ENCODE peak calls at places on chromosome 9, in five cellular contexts. G, D, E, N and P are unnamed samples.

GRCh38 chr9:38301376-38302106 is 91.0 kb upstream of the ALDH1B1 start:
- DNase-seq in G (no peak), D (no peak), N (no peak), E (no peak), P (no peak)

GRCh38 chr9:128611600-128612394 is 44.9 kb downstream of the DYNC2I2 start:
- DNase-seq in D (no peak), E (no peak), N (no peak), G (no peak), P (no peak)

GRCh38 chr9:23342296-23342695 is 483.7 kb downstream of the ELAVL2 start:
- DNase-seq in D (no peak), E (no peak), N (no peak), G (peak; percentile 5), P (peak; percentile 61)

GRCh38 chr9:88310310-88310980 is 77.8 kb upstream of the SPIN1 start:
- DNase-seq in N (no peak), G (peak; percentile 27), E (peak; percentile 16), D (no peak), P (peak; percentile 30)

GRCh38 chr9:14428781-14429230 is 114.9 kb upstream of the NFIB start:
- DNase-seq in G (peak; percentile 77), D (no peak), E (peak; percentile 13), N (peak; percentile 83), P (peak; percentile 86)

GRCh38 chr9:13274901-13275641 is 4.4 kb downstream of the MPDZ start:
- DNase-seq in D (no peak), E (no peak), G (peak; percentile 56), N (no peak), P (peak; percentile 82)

GRCh38 chr9:129231022-129231739 is 53.1 kb upstream of the IER5L start:
- DNase-seq in E (no peak), D (no peak), G (no peak), N (peak; percentile 5), P (no peak)

GRCh38 chr9:33468215-33468730 is 5.5 kb downstream of the NOL6 start:
- DNase-seq in G (no peak), N (no peak), E (no peak), D (no peak), P (no peak)

GRCh38 chr9:26665676-26666075 is 226.9 kb downstream of the CAAP1 start:
- DNase-seq in N (no peak), G (no peak), D (no peak), E (no peak), P (no peak)

GRCh38 chr9:84170521-84171141 is 169.9 kb downstream of the SLC28A3 start:
- DNase-seq in D (peak; percentile 93), E (no peak), G (peak; percentile 92), N (peak; percentile 40), P (peak; percentile 98)

GRCh38 chr9:16152276-16153065 is 599.6 kb downstream of the CCDC171 start:
- DNase-seq in E (no peak), G (no peak), N (no peak), D (no peak), P (peak; percentile 37)

DNA sequence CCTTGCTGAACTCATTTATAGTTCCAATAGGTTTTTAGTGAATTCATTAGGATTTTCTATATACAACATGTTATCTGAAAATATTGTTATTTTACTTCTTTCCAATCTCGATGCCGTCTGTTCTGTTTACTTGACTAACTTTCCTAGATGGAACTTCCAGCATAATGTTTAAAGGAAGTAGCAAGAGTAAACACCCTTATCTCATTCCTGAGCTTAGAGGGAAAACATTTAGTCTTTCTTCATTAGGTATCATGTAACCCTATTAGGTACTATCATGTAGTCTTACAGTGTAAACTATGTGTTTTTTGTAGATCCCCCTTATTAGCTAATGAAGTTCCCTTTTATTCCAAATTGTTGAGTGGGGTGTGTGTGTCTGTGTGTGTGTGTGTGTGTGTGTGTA is 22.5 kb upstream of the OR2K2 start:
- DNase-seq in E (no peak), N (no peak), D (no peak), G (peak; percentile 20), P (no peak)
- H3K4me3 ChIP-seq in E (no peak overlapping the region), N (no peak overlapping the region), D (no peak overlapping the region), G (no peak overlapping the region), P (no peak overlapping the region)

GRCh38 chr9:131348631-131349521 is 45.0 kb upstream of the PRRC2B start:
- DNase-seq in G (no peak), D (no peak), N (no peak), E (no peak), P (no peak)
- TF ChIP-seq CTCF in G (no peak), D (peak; percentile 37), N (no peak), E (no peak), P (peak; percentile 39)

DNA sequence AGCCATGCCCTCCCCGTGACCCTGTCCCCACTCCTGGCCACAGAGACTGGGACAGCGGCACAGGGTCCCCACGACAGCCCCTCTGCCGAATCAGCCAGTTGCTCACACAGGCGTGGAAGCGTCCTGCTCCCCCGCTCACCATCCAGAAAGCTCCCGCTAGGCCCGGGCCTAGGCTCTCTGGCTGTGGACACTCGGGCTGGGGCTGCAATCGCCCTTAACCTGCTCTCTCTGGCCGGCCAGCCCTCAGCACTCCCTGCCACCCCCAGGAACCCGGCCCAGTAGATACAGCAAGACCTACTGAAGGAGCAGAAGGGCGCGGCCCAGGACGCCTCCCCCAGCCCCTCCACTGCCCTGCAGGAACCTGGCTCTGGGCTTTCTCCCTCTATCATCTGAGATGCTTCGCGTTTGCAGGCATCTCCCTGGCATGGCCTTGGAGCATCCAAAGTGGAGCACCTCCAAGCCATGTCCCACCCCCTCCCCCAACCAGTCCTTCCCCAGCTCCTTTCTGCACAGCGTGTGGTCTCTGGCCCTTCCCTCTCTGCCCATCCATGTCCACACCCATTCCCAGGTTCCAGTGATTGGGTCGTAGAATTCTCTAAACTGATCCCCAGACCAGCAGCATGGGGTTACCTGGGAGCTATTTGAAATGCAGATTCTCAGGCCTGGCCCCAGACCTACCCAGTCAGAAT is 113.7 kb upstream of the LMX1B start:
- DNase-seq in G (no peak), N (no peak), E (no peak), D (no peak), P (no peak)
- H3K4me3 ChIP-seq in G (peak overlapping the region; percentile 53), N (peak overlapping the region; percentile 63), E (no peak overlapping the region), D (peak overlapping the region; percentile 56), P (peak overlapping the region; percentile 53)

GRCh38 chr9:37297592-37297991 is 124.9 kb upstream of the GRHPR start:
- DNase-seq in G (no peak), N (no peak), D (no peak), E (no peak), P (no peak)

GRCh38 chr9:37293664-37294524 is 128.6 kb upstream of the GRHPR start:
- DNase-seq in E (no peak), D (no peak), G (peak; percentile 45), N (peak; percentile 43), P (peak; percentile 58)

GRCh38 chr9:37295178-37295577 is 127.3 kb upstream of the GRHPR start:
- DNase-seq in N (no peak), E (no peak), G (no peak), D (no peak), P (no peak)

GRCh38 chr9:37292896-37293295 is 129.6 kb upstream of the GRHPR start:
- DNase-seq in E (no peak), D (no peak), G (peak; percentile 16), N (no peak), P (no peak)

DNA sequence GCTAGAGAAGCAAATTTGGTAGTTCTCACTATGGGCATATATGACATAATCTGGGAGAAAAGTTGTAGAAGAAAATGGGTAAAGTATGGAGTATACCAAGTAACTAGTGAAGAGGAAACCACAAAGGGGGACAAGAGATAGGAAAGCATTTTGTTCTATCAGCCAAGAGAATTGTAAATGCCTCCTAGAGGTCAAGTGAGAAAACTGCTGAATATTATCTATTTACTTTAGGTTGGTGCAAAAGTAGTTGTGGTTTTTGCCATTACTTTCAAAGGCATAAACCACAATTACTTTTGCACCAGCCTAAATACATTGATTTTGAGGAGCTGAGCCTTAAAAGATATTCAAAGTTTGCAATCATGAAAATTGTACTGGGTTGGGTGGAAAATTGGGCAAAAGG is 126.7 kb upstream of the GRHPR start:
- DNase-seq in E (no peak), N (no peak), D (no peak), G (no peak), P (no peak)
- TF ChIP-seq CTCF in E (no peak), N (peak; percentile 42), D (no peak), G (peak; percentile 18), P (peak; percentile 32)

GRCh38 chr9:93005876-93006275 is 52.6 kb upstream of the SUSD3 start:
- DNase-seq in G (no peak), E (no peak), N (no peak), D (no peak), P (no peak)

GRCh38 chr9:93001036-93001435 is 53.7 kb downstream of the FGD3 start:
- DNase-seq in D (no peak), N (no peak), G (no peak), E (no peak), P (no peak)

GRCh38 chr9:93002700-93003099 is 55.4 kb downstream of the FGD3 start:
- DNase-seq in D (no peak), E (no peak), G (no peak), N (no peak), P (no peak)

GRCh38 chr9:93004561-93004960 is 53.9 kb upstream of the SUSD3 start:
- DNase-seq in G (no peak), E (no peak), N (no peak), D (no peak), P (no peak)

DNA sequence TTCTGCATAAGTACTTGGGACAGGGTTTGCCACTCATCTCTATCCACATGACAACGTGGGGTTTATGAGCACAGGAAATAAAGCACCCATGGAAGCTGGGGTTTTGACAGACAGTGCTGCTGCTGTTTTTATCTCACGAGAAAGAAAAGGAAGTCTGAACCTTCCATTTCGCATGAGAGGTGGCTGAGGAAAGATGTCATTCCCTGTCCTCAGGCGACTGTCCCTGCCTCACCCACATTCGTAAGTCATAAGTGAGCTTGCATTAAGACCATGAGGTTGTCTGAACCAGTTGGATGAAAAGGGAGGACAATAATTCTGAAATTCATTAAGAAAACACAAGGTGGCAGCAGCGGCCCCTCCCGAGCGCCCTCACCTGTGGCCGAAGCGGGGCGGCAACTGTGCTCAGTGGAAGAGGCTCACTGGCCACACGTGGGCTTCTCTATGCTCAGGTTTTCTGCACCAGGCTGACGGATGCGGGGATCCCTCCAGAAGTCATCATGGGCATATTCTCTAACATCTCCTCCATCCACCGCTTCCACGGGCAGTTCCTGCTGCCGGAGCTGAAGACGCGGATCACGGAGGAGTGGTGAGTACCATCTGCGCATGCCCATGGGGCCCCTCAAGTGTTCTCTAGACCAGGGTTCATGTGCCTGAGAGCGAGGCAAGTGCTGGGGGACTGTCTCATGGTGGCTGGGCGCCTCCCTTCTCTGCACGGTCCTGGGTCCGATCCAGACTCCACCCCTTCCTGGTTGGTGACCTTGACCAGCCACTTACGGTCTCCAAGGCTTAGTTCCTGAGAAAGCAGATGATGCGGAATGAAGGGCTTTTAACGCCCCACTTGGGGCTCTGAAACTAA is 54.7 kb upstream of the SUSD3 start:
- DNase-seq in G (peak; percentile 49), E (peak; percentile 65), N (peak; percentile 72), D (no peak), P (peak; percentile 68)
- H3K4me3 ChIP-seq in G (peak overlapping the region; percentile 31), E (no peak overlapping the region), N (peak overlapping the region; percentile 57), D (no peak overlapping the region), P (no peak overlapping the region)